ENCODE peak calls at places on chromosome X, in four cellular contexts. Z, J, R and V are unnamed samples.

GRCh38 chrX:10064736-10065135 is 92.0 kb upstream of the CLCN4 start:
- DNase-seq in R (no peak), J (no peak), Z (no peak), V (no peak)

GRCh38 chrX:119236599-119237525 is 777 bp downstream of the PGRMC1 start:
- DNase-seq in R (peak), J (peak), Z (no peak), V (peak)

GRCh38 chrX:128800138-128800537 is 723.2 kb downstream of the SMARCA1 start:
- DNase-seq in J (no peak), Z (no peak), R (no peak), V (no peak)

GRCh38 chrX:20217279-20217678 is 49.4 kb downstream of the RPS6KA3 start:
- DNase-seq in R (no peak), Z (no peak), J (no peak), V (no peak)

GRCh38 chrX:97452283-97452682 is 568.6 kb downstream of the RPA4 start:
- DNase-seq in R (no peak), J (peak), Z (no peak), V (no peak)

GRCh38 chrX:47991263-47992092 is 12.3 kb downstream of the ZNF182 start:
- DNase-seq in J (no peak), R (no peak), Z (no peak), V (no peak)

GRCh38 chrX:100946521-100946920 is 17.8 kb upstream of the XKRX start:
- DNase-seq in J (no peak), Z (no peak), R (no peak), V (no peak)

GRCh38 chrX:136754641-136755040 is 26.1 kb downstream of the ARHGEF6 start:
- DNase-seq in R (peak), J (no peak), Z (no peak), V (no peak)

GRCh38 chrX:150372280-150372679 is 9.2 kb downstream of the MAMLD1 start:
- DNase-seq in J (no peak), Z (no peak), R (no peak), V (no peak)

GRCh38 chrX:48613502-48614160 is 16.3 kb downstream of the WDR13 start:
- DNase-seq in R (no peak), J (no peak), Z (no peak), V (no peak)

GRCh38 chrX:150767045-150767395 is 73.8 kb downstream of the MTMR1 start:
- DNase-seq in Z (no peak), J (no peak), R (no peak), V (no peak)

GRCh38 chrX:18938710-18939109 is 45.2 kb downstream of the PHKA2 start:
- DNase-seq in J (no peak), R (no peak), Z (no peak), V (no peak)